ENCODE peak calls at places on chromosomes 12 and 14, in nine cellular contexts. G, T, U, R, Q, K, B, O and H are unnamed samples. For H3K4me1, the result is how much of the 10 kb centered on the place peaks cover.

GRCh38 chr12:6374028-6374780 is 1.2 kb downstream of the SCNN1A start:
- DNase-seq in G (peak), T (no peak), B (no peak), U (no peak), K (no peak), Q (peak), O (no peak), R (no peak), H (no peak)

GRCh38 chr12:124646385-124647230 is 79.2 kb upstream of the NCOR2 start:
- DNase-seq in B (no peak), K (no peak), U (no peak), Q (no peak), T (no peak), O (no peak), R (no peak), G (no peak), H (peak)

GRCh38 chr14:54866588-54866987 is 36.0 kb downstream of the GCH1 start:
- DNase-seq in Q (no peak), B (no peak), U (no peak), G (no peak), T (no peak), R (no peak), O (no peak), K (no peak), H (no peak)

GRCh38 chr14:74599946-74600345 is 12.1 kb downstream of the LTBP2 start:
- DNase-seq in R (no peak), Q (no peak), K (no peak), U (no peak), O (no peak), G (no peak), B (no peak), T (no peak), H (no peak)

GRCh38 chr12:82187595-82187994 is 170.6 kb downstream of the CCDC59 start:
- DNase-seq in Q (no peak), G (no peak), B (no peak), K (no peak), R (no peak), T (no peak), U (no peak), O (no peak), H (no peak)

GRCh38 chr14:89202413-89202812 is 214.6 kb downstream of the FOXN3 start:
- DNase-seq in G (no peak), B (no peak), Q (no peak), R (no peak), T (no peak), K (no peak), U (no peak), O (no peak), H (no peak)

GRCh38 chr14:102501751-102502315 is 7.7 kb downstream of the ANKRD9 start:
- DNase-seq in Q (no peak), G (no peak), K (no peak), B (no peak), R (no peak), T (no peak), O (no peak), U (no peak), H (no peak)

GRCh38 chr12:107779077-107779840 is 4.8 kb downstream of the ASCL4 start:
- DNase-seq in G (no peak), O (no peak), K (no peak), T (no peak), Q (no peak), U (no peak), B (no peak), R (no peak), H (no peak)

GRCh38 chr12:89768586-89769482 is 60.2 kb upstream of the ATP2B1 start:
- DNase-seq in O (no peak), B (peak), U (no peak), K (no peak), G (peak), Q (peak), T (peak), R (no peak), H (no peak)

GRCh38 chr14:101828038-101828437 is 66.5 kb downstream of the PPP2R5C start:
- DNase-seq in K (no peak), R (no peak), T (no peak), B (no peak), Q (no peak), G (no peak), O (no peak), U (no peak), H (no peak)

GRCh38 chr12:118319627-118320026 is 53.1 kb downstream of the TAOK3 start:
- DNase-seq in Q (no peak), K (no peak), B (no peak), G (no peak), U (no peak), O (no peak), T (no peak), R (no peak), H (no peak)

GRCh38 chr12:111424189-111424792 is 18.6 kb downstream of the SH2B3 start:
- DNase-seq in U (no peak), G (no peak), K (no peak), R (no peak), O (no peak), Q (no peak), B (no peak), T (no peak), H (no peak)

GRCh38 chr12:122040579-122041386 is 19.1 kb downstream of the BCL7A start:
- DNase-seq in B (no peak), R (no peak), Q (peak), G (no peak), K (no peak), O (no peak), T (no peak), U (no peak), H (no peak)

GRCh38 chr14:56147980-56148901 is 30.0 kb downstream of the PELI2 start:
- DNase-seq in Q (no peak), G (no peak), B (no peak), R (no peak), K (no peak), O (no peak), U (no peak), T (no peak), H (no peak)

GRCh38 chr14:56150018-56150417 is 31.8 kb downstream of the PELI2 start:
- DNase-seq in K (no peak), Q (no peak), T (no peak), G (no peak), B (no peak), O (no peak), U (no peak), R (no peak), H (no peak)

GRCh38 chr14:56153271-56153670 is 35.1 kb downstream of the PELI2 start:
- DNase-seq in O (no peak), B (no peak), K (no peak), T (no peak), Q (no peak), G (no peak), U (no peak), R (no peak), H (no peak)

GRCh38 chr14:56152221-56152620 is 34.0 kb downstream of the PELI2 start:
- DNase-seq in Q (no peak), T (no peak), U (no peak), R (no peak), B (no peak), O (no peak), K (no peak), G (no peak), H (no peak)

GRCh38 chr14:56150645-56151345 is 32.6 kb downstream of the PELI2 start:
- DNase-seq in Q (no peak), B (no peak), K (no peak), T (no peak), G (no peak), O (no peak), U (no peak), R (no peak), H (no peak)
- H3K4me1 ChIP-seq in Q (under half), B (under half), K (under half), T (under half), G (under half), O (under half), U (under half), R (under half), H (under half)

DNA sequence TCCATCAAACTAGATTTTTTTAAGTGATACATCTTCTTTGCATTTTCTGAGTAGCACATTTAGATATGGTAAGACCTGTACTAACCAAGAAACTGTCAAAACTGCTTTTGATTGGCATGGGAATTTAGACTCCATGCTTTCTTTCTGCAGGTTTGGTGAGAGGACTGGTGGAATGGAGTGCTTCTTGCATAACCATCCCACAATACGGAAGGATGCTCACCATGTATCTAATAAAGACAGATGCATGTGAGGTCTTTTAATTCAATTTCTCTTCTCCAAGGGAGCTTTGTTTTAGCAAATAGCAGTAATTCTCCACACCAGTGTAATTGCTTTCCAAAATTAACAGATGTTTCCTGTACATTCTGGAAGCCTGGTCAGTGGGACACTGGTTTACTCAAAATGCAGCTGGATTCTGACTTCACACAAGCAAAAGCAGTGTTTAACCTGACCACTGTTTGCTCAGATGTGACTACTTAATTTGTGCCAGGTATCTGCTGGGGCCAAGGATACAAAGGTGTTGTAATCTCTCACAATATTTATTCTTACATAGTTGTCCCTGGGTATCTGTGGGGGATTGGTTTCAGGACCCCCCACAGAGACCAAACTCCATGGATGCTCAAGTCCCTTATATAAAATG is 26.1 kb downstream of the FGD6 start:
- DNase-seq in B (no peak), O (no peak), G (no peak), R (no peak), Q (no peak), U (no peak), K (no peak), T (no peak), H (no peak)
- H3K4me1 ChIP-seq in B (under half), O (under half), G (under half), R (under half), Q (under half), U (under half), K (under half), T (under half), H (under half)

DNA sequence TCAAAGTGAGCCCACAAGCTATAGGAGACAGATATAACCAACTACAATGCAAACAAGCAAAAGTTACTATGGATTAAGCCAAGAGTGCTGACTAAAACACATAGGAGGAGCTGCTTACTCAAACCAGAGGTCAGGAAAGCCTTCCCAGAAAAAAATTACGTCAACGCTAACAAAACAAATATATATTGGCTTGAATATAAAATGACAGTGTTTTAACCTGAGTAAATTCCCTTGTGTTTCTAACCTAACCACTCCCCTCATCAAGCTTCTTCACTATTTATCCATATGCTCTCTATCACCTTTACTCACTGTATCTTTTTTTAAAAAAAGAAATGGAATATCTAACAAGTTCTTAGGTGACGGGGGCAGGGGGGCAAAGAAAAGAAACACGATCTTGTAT is 115.9 kb downstream of the MED13L start:
- DNase-seq in T (no peak), R (no peak), Q (no peak), O (no peak), K (no peak), B (peak), G (no peak), U (no peak), H (no peak)
- H3K4me1 ChIP-seq in T (under half), R (half or more), Q (under half), O (under half), K (under half), B (under half), G (under half), U (half or more), H (under half)

GRCh38 chr12:53746592-53747491 is 4.9 kb downstream of the CISTR start:
- DNase-seq in O (peak), R (peak), K (peak), Q (peak), B (peak), T (peak), U (peak), G (peak), H (peak)
- H3K4me1 ChIP-seq in O (under half), R (under half), K (under half), Q (under half), B (under half), T (under half), U (under half), G (under half), H (under half)